ENCODE peak calls at places on chromosomes 1 and 21, in five cellular contexts. One of them, this sample, is unnamed.

GRCh38 chr1:14949836-14950674 is 203.5 kb upstream of the TMEM51 start:
- DNase-seq in sigmoid colon: no peak
- DNase-seq in upper lobe of left lung: no peak
- DNase-seq in esophagus muscularis mucosa: no peak
- DNase-seq in A549: no peak
- DNase-seq in this sample: no peak

GRCh38 chr1:96998466-96998865 is 276.9 kb downstream of the PTBP2 start:
- DNase-seq in sigmoid colon: no peak
- DNase-seq in A549: no peak
- DNase-seq in upper lobe of left lung: no peak
- DNase-seq in esophagus muscularis mucosa: no peak
- DNase-seq in this sample: no peak

GRCh38 chr21:45436371-45437040 is 31.5 kb downstream of the COL18A1 start:
- DNase-seq in upper lobe of left lung: no peak
- DNase-seq in esophagus muscularis mucosa: no peak
- DNase-seq in A549: no peak
- DNase-seq in sigmoid colon: no peak
- DNase-seq in this sample: no peak

GRCh38 chr1:65946960-65947359 is 154.3 kb downstream of the PDE4B start:
- DNase-seq in esophagus muscularis mucosa: no peak
- DNase-seq in A549: no peak
- DNase-seq in upper lobe of left lung: no peak
- DNase-seq in sigmoid colon: no peak
- DNase-seq in this sample: no peak

GRCh38 chr1:3001471-3002348 is 19.6 kb upstream of the ACTRT2 start:
- DNase-seq in upper lobe of left lung: peak; percentile 14
- DNase-seq in esophagus muscularis mucosa: no peak
- DNase-seq in sigmoid colon: peak; percentile 47
- DNase-seq in A549: no peak
- DNase-seq in this sample: no peak

GRCh38 chr1:211335507-211336157 is 9.0 kb downstream of the TRAF5 start:
- DNase-seq in A549: no peak
- DNase-seq in upper lobe of left lung: no peak
- DNase-seq in esophagus muscularis mucosa: no peak
- DNase-seq in sigmoid colon: no peak
- DNase-seq in this sample: no peak

GRCh38 chr1:98668733-98669132 is 7.2 kb downstream of the SNX7 start:
- DNase-seq in upper lobe of left lung: no peak
- DNase-seq in sigmoid colon: no peak
- DNase-seq in esophagus muscularis mucosa: no peak
- DNase-seq in A549: no peak
- DNase-seq in this sample: no peak

GRCh38 chr1:246058478-246058877 is 448.6 kb downstream of the SMYD3 start:
- DNase-seq in esophagus muscularis mucosa: no peak
- DNase-seq in A549: no peak
- DNase-seq in upper lobe of left lung: no peak
- DNase-seq in sigmoid colon: no peak
- DNase-seq in this sample: no peak

GRCh38 chr1:156417700-156418015 is 48.6 kb downstream of the RHBG start:
- DNase-seq in sigmoid colon: no peak
- DNase-seq in A549: no peak
- DNase-seq in upper lobe of left lung: no peak
- DNase-seq in esophagus muscularis mucosa: no peak
- DNase-seq in this sample: no peak

GRCh38 chr1:11523746-11524464 is 45.0 kb downstream of the DISP3 start:
- DNase-seq in esophagus muscularis mucosa: no peak
- DNase-seq in upper lobe of left lung: peak; percentile 18
- DNase-seq in sigmoid colon: peak; percentile 35
- DNase-seq in A549: no peak
- DNase-seq in this sample: no peak

GRCh38 chr1:155127105-155127671 is 488 bp upstream of the EFNA1 start:
- DNase-seq in sigmoid colon: peak; percentile 77
- DNase-seq in A549: peak; percentile 92
- DNase-seq in upper lobe of left lung: peak; percentile 87
- DNase-seq in esophagus muscularis mucosa: peak; percentile 93
- DNase-seq in this sample: peak; percentile 82

GRCh38 chr1:118963138-118963455 is 25.0 kb downstream of the TBX15 start:
- DNase-seq in esophagus muscularis mucosa: no peak
- DNase-seq in upper lobe of left lung: no peak
- DNase-seq in A549: no peak
- DNase-seq in sigmoid colon: no peak
- DNase-seq in this sample: no peak
- TF ChIP-seq EP300 in esophagus muscularis mucosa: no peak
- TF ChIP-seq EP300 in upper lobe of left lung: no peak
- TF ChIP-seq EP300 in A549: no peak
- TF ChIP-seq EP300 in sigmoid colon: no peak
- TF ChIP-seq EP300 in this sample: no peak

DNA sequence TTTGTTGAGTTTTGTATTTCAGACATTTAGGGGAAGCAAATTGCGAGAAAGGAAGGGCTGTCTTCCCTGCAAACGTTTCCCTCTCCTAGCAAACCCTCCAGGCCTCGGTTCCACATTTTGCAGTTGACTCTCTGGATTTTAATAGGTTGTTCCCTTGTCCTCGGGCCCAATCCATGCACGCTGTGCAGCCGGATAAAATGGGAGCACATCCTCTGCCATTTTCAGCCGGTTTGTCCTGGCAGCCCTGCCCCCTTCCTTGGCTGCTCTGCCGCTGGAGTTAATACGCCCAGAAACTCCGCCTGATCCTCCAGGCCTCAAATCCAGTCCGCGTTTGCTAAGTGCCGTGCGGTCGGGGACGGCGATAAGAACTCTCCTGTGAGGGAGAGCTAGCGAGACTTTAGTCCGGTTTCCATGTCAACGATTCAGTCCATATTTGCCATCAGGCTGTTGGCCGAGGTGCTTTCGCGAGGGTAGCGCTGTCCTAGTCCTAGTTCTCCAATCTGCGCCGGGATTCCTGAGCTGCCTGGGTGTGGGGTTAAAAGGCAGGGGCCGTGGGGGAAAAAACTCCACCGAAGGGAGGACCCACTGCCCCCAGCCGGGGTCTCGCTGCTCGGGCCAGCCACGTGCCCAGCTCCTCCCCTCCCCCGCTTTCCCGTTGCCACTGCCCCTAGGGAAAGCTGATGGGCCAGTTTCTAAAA is 2.9 kb upstream of the ARID1A start:
- DNase-seq in A549: peak; percentile 98
- DNase-seq in sigmoid colon: peak; percentile 98
- DNase-seq in upper lobe of left lung: peak; percentile 94
- DNase-seq in esophagus muscularis mucosa: peak; percentile 96
- DNase-seq in this sample: peak; percentile 94
- TF ChIP-seq EP300 in A549: no peak
- TF ChIP-seq EP300 in sigmoid colon: no peak
- TF ChIP-seq EP300 in upper lobe of left lung: peak; percentile 40
- TF ChIP-seq EP300 in esophagus muscularis mucosa: no peak
- TF ChIP-seq EP300 in this sample: no peak

GRCh38 chr1:54163573-54163972 is 10.8 kb upstream of the CDCP2 start:
- DNase-seq in sigmoid colon: no peak
- DNase-seq in upper lobe of left lung: no peak
- DNase-seq in esophagus muscularis mucosa: no peak
- DNase-seq in A549: no peak
- DNase-seq in this sample: no peak
- TF ChIP-seq EP300 in sigmoid colon: no peak
- TF ChIP-seq EP300 in upper lobe of left lung: no peak
- TF ChIP-seq EP300 in esophagus muscularis mucosa: no peak
- TF ChIP-seq EP300 in A549: no peak
- TF ChIP-seq EP300 in this sample: no peak

DNA sequence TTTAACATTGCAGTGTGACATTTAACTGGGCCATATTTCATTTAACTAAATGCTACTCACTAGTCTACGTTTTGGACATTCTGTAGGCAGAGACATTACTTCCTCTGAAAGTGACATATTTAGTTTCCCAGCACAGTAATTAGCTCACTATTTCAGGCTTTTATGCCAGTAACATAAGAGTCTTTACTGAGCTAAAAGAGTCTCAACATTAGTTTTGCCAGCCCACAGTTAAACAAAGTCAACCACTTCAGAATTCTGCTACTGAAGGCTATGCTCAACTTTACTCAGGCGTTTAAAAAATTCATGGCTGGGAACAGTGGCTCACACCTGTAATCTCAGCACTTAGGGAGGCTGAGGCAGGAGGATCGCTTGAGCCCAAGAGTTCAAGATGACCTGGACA is 2.7 kb upstream of the TNFRSF9 start:
- DNase-seq in esophagus muscularis mucosa: no peak
- DNase-seq in sigmoid colon: no peak
- DNase-seq in upper lobe of left lung: no peak
- DNase-seq in A549: no peak
- DNase-seq in this sample: no peak
- TF ChIP-seq EP300 in esophagus muscularis mucosa: no peak
- TF ChIP-seq EP300 in sigmoid colon: no peak
- TF ChIP-seq EP300 in upper lobe of left lung: no peak
- TF ChIP-seq EP300 in A549: no peak
- TF ChIP-seq EP300 in this sample: no peak

GRCh38 chr1:164912290-164912689 is 353.3 kb downstream of the PBX1 start:
- DNase-seq in A549: no peak
- DNase-seq in sigmoid colon: no peak
- DNase-seq in upper lobe of left lung: no peak
- DNase-seq in esophagus muscularis mucosa: no peak
- DNase-seq in this sample: no peak
- TF ChIP-seq EP300 in A549: no peak
- TF ChIP-seq EP300 in sigmoid colon: no peak
- TF ChIP-seq EP300 in upper lobe of left lung: no peak
- TF ChIP-seq EP300 in esophagus muscularis mucosa: no peak
- TF ChIP-seq EP300 in this sample: no peak

GRCh38 chr21:21851657-21852056 is 853.4 kb downstream of the NCAM2 start:
- DNase-seq in esophagus muscularis mucosa: no peak
- DNase-seq in A549: no peak
- DNase-seq in sigmoid colon: no peak
- DNase-seq in upper lobe of left lung: no peak
- DNase-seq in this sample: no peak
- TF ChIP-seq EP300 in esophagus muscularis mucosa: no peak
- TF ChIP-seq EP300 in A549: no peak
- TF ChIP-seq EP300 in sigmoid colon: no peak
- TF ChIP-seq EP300 in upper lobe of left lung: no peak
- TF ChIP-seq EP300 in this sample: no peak

GRCh38 chr1:43705334-43705733 is 2.0 kb upstream of the ST3GAL3 start:
- DNase-seq in upper lobe of left lung: no peak
- DNase-seq in sigmoid colon: no peak
- DNase-seq in esophagus muscularis mucosa: no peak
- DNase-seq in A549: no peak
- DNase-seq in this sample: no peak

GRCh38 chr1:43708006-43708412 is 673 bp downstream of the ST3GAL3 start:
- DNase-seq in A549: no peak
- DNase-seq in upper lobe of left lung: no peak
- DNase-seq in sigmoid colon: no peak
- DNase-seq in esophagus muscularis mucosa: no peak
- DNase-seq in this sample: no peak

GRCh38 chr1:43705982-43706597 is 1.2 kb upstream of the ST3GAL3 start:
- DNase-seq in upper lobe of left lung: no peak
- DNase-seq in esophagus muscularis mucosa: no peak
- DNase-seq in A549: peak; percentile 4
- DNase-seq in sigmoid colon: no peak
- DNase-seq in this sample: no peak

GRCh38 chr1:43706598-43707190 is 642 bp upstream of the ST3GAL3 start:
- DNase-seq in A549: peak; percentile 10
- DNase-seq in upper lobe of left lung: peak; percentile 29
- DNase-seq in sigmoid colon: no peak
- DNase-seq in esophagus muscularis mucosa: no peak
- DNase-seq in this sample: no peak

GRCh38 chr1:43707191-43708005 is at the start of gene ST3GAL3:
- DNase-seq in esophagus muscularis mucosa: peak; percentile 96
- DNase-seq in upper lobe of left lung: peak; percentile 95
- DNase-seq in sigmoid colon: peak; percentile 96
- DNase-seq in A549: peak; percentile 86
- DNase-seq in this sample: peak; percentile 92
- TF ChIP-seq EP300 in esophagus muscularis mucosa: no peak
- TF ChIP-seq EP300 in upper lobe of left lung: no peak
- TF ChIP-seq EP300 in sigmoid colon: no peak
- TF ChIP-seq EP300 in A549: no peak
- TF ChIP-seq EP300 in this sample: no peak

GRCh38 chr1:205749826-205750682 is at the start of gene NUCKS1:
- DNase-seq in sigmoid colon: peak; percentile 100
- DNase-seq in upper lobe of left lung: peak; percentile 99
- DNase-seq in A549: peak; percentile 100
- DNase-seq in esophagus muscularis mucosa: peak; percentile 100
- DNase-seq in this sample: peak; percentile 98
- TF ChIP-seq EP300 in sigmoid colon: no peak
- TF ChIP-seq EP300 in upper lobe of left lung: no peak
- TF ChIP-seq EP300 in A549: no peak
- TF ChIP-seq EP300 in esophagus muscularis mucosa: no peak
- TF ChIP-seq EP300 in this sample: no peak

This sample was measured in stomach.